ENCODE peak calls at places on chromosomes 16 and 17, in seven cellular contexts. One of them, this sample, is unnamed.

GRCh38 chr17:41499714-41500113 is 5.7 kb downstream of the KRT13 start:
- DNase-seq in GM12865: no peak
- DNase-seq in NB4: no peak
- DNase-seq in epithelial cell of esophagus: no peak
- DNase-seq in AG04450: no peak
- DNase-seq in AG10803: no peak
- DNase-seq in GM10248: no peak
- DNase-seq in this sample: no peak

GRCh38 chr16:25051446-25052160 is 36.4 kb upstream of the ARHGAP17 start:
- DNase-seq in GM12865: peak; percentile 34
- DNase-seq in NB4: no peak
- DNase-seq in epithelial cell of esophagus: peak; percentile 87
- DNase-seq in AG04450: no peak
- DNase-seq in AG10803: peak; percentile 86
- DNase-seq in GM10248: no peak
- DNase-seq in this sample: no peak

GRCh38 chr17:81976332-81977210 is 858 bp upstream of the ASPSCR1 start:
- DNase-seq in GM12865: peak; percentile 42
- DNase-seq in NB4: peak; percentile 49
- DNase-seq in epithelial cell of esophagus: peak; percentile 29
- DNase-seq in AG04450: no peak
- DNase-seq in AG10803: no peak
- DNase-seq in GM10248: no peak
- DNase-seq in this sample: no peak

GRCh38 chr17:48819466-48819865 is 2.4 kb upstream of the TTLL6 start:
- DNase-seq in GM12865: no peak
- DNase-seq in NB4: no peak
- DNase-seq in epithelial cell of esophagus: no peak
- DNase-seq in AG04450: no peak
- DNase-seq in AG10803: no peak
- DNase-seq in GM10248: no peak
- DNase-seq in this sample: no peak

GRCh38 chr17:77831497-77832179 is 126.9 kb upstream of the TNRC6C start:
- DNase-seq in GM12865: no peak
- DNase-seq in NB4: no peak
- DNase-seq in epithelial cell of esophagus: no peak
- DNase-seq in AG04450: peak; percentile 20
- DNase-seq in AG10803: peak; percentile 56
- DNase-seq in GM10248: no peak
- DNase-seq in this sample: no peak

GRCh38 chr17:41617136-41617535 is 4.6 kb upstream of the KRT16 start:
- DNase-seq in GM12865: no peak
- DNase-seq in NB4: no peak
- DNase-seq in epithelial cell of esophagus: peak; percentile 67
- DNase-seq in AG04450: no peak
- DNase-seq in AG10803: no peak
- DNase-seq in GM10248: no peak
- DNase-seq in this sample: no peak

GRCh38 chr16:84281077-84281476 is 13.6 kb upstream of the WFDC1 start:
- DNase-seq in GM12865: peak; percentile 53
- DNase-seq in NB4: peak; percentile 56
- DNase-seq in epithelial cell of esophagus: peak; percentile 24
- DNase-seq in AG04450: no peak
- DNase-seq in AG10803: peak; percentile 15
- DNase-seq in GM10248: no peak
- DNase-seq in this sample: peak; percentile 50

GRCh38 chr17:73545109-73545508 is 99.1 kb downstream of the SDK2 start:
- DNase-seq in GM12865: no peak
- DNase-seq in NB4: no peak
- DNase-seq in epithelial cell of esophagus: no peak
- DNase-seq in AG04450: no peak
- DNase-seq in AG10803: no peak
- DNase-seq in GM10248: no peak
- DNase-seq in this sample: no peak

GRCh38 chr16:82694239-82694874 is 67.6 kb downstream of the CDH13 start:
- DNase-seq in GM12865: no peak
- DNase-seq in NB4: no peak
- DNase-seq in epithelial cell of esophagus: peak; percentile 35
- DNase-seq in AG04450: no peak
- DNase-seq in AG10803: peak; percentile 71
- DNase-seq in GM10248: no peak
- DNase-seq in this sample: no peak

GRCh38 chr16:84600343-84601229 is 17.3 kb downstream of the COTL1 start:
- DNase-seq in GM12865: peak; percentile 91
- DNase-seq in NB4: peak; percentile 93
- DNase-seq in epithelial cell of esophagus: no peak
- DNase-seq in AG04450: no peak
- DNase-seq in AG10803: no peak
- DNase-seq in GM10248: peak; percentile 79
- DNase-seq in this sample: peak; percentile 82

GRCh38 chr17:37605813-37606505 is 3.3 kb downstream of the SYNRG start:
- DNase-seq in GM12865: peak; percentile 62
- DNase-seq in NB4: peak; percentile 51
- DNase-seq in epithelial cell of esophagus: no peak
- DNase-seq in AG04450: no peak
- DNase-seq in AG10803: peak; percentile 43
- DNase-seq in GM10248: no peak
- DNase-seq in this sample: peak; percentile 21

GRCh38 chr17:74190807-74191206 is 12.7 kb upstream of the RPL38 start:
- DNase-seq in GM12865: no peak
- DNase-seq in NB4: no peak
- DNase-seq in epithelial cell of esophagus: peak; percentile 49
- DNase-seq in AG04450: no peak
- DNase-seq in AG10803: no peak
- DNase-seq in GM10248: no peak
- DNase-seq in this sample: no peak

GRCh38 chr17:7844292-7845154 is 10.3 kb upstream of the TMEM88 start:
- DNase-seq in GM12865: peak; percentile 96
- DNase-seq in NB4: peak; percentile 80
- DNase-seq in epithelial cell of esophagus: peak; percentile 96
- DNase-seq in AG04450: peak; percentile 82
- DNase-seq in AG10803: peak; percentile 94
- DNase-seq in GM10248: peak; percentile 92
- DNase-seq in this sample: peak; percentile 93
- TF ChIP-seq CTCF in GM12865: no peak
- TF ChIP-seq CTCF in NB4: no peak
- TF ChIP-seq CTCF in epithelial cell of esophagus: no peak
- TF ChIP-seq CTCF in AG04450: no peak
- TF ChIP-seq CTCF in AG10803: no peak
- TF ChIP-seq CTCF in GM10248: no peak
- TF ChIP-seq CTCF in this sample: no peak

GRCh38 chr17:9824094-9824493 is 1.6 kb upstream of the GLP2R start:
- DNase-seq in GM12865: no peak
- DNase-seq in NB4: peak; percentile 12
- DNase-seq in epithelial cell of esophagus: no peak
- DNase-seq in AG04450: no peak
- DNase-seq in AG10803: no peak
- DNase-seq in GM10248: no peak
- DNase-seq in this sample: peak; percentile 39
- TF ChIP-seq CTCF in GM12865: no peak
- TF ChIP-seq CTCF in NB4: peak; percentile 40
- TF ChIP-seq CTCF in epithelial cell of esophagus: no peak
- TF ChIP-seq CTCF in AG04450: peak; percentile 8
- TF ChIP-seq CTCF in AG10803: no peak
- TF ChIP-seq CTCF in GM10248: no peak
- TF ChIP-seq CTCF in this sample: no peak

GRCh38 chr16:49558451-49558850 is 184.8 kb downstream of the C16orf78 start:
- DNase-seq in GM12865: no peak
- DNase-seq in NB4: no peak
- DNase-seq in epithelial cell of esophagus: no peak
- DNase-seq in AG04450: no peak
- DNase-seq in AG10803: no peak
- DNase-seq in GM10248: no peak
- DNase-seq in this sample: no peak

GRCh38 chr16:49560018-49560830 is 186.6 kb downstream of the C16orf78 start:
- DNase-seq in GM12865: no peak
- DNase-seq in NB4: no peak
- DNase-seq in epithelial cell of esophagus: no peak
- DNase-seq in AG04450: no peak
- DNase-seq in AG10803: no peak
- DNase-seq in GM10248: no peak
- DNase-seq in this sample: no peak

GRCh38 chr16:49559242-49559641 is 185.6 kb downstream of the C16orf78 start:
- DNase-seq in GM12865: no peak
- DNase-seq in NB4: no peak
- DNase-seq in epithelial cell of esophagus: no peak
- DNase-seq in AG04450: no peak
- DNase-seq in AG10803: no peak
- DNase-seq in GM10248: no peak
- DNase-seq in this sample: no peak

GRCh38 chr16:49557070-49557446 is 183.5 kb downstream of the C16orf78 start:
- DNase-seq in GM12865: no peak
- DNase-seq in NB4: no peak
- DNase-seq in epithelial cell of esophagus: no peak
- DNase-seq in AG04450: no peak
- DNase-seq in AG10803: no peak
- DNase-seq in GM10248: no peak
- DNase-seq in this sample: no peak

DNA sequence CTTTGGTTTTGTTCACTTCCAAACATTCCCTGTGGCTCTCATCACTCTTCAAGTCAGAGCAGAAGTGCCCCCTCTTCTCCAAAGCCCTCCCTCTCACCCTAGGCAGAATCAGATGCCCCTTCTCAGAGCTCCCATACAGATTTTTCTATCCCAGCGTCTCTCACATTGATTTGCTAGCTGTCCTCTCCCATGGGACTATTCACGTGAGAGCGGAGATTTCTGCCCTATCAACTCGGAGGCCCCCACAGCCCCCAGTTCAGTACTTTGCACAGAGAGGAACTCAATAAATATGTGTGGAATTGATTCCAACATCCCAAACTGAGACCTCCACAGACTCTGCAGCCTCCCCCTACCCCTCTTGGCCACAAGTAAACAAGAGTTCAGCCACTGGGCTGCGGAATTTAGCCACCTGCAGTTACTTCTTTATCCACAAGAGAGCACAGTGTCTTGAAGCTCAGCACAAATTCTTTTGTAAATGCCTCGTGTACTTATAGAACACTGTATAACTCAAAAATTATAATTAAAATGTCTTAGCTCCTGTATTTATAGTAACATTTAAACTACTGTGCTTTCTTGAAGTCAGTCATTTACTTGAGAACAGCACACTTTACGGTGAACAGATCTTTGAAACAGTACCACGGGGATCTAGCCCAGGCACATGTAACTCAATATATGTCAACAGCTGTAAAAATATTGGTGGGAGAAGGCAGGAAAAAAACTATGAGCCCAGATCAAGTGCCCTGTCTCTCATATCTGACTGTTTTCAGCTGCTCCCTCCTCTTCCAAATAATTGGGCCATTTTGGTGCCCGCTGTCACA is 182.9 kb downstream of the C16orf78 start:
- DNase-seq in GM12865: peak; percentile 66
- DNase-seq in NB4: peak; percentile 40
- DNase-seq in epithelial cell of esophagus: no peak
- DNase-seq in AG04450: no peak
- DNase-seq in AG10803: peak; percentile 7
- DNase-seq in GM10248: no peak
- DNase-seq in this sample: no peak
- TF ChIP-seq CTCF in GM12865: peak; percentile 47
- TF ChIP-seq CTCF in NB4: peak; percentile 39
- TF ChIP-seq CTCF in epithelial cell of esophagus: peak; percentile 7
- TF ChIP-seq CTCF in AG04450: peak; percentile 52
- TF ChIP-seq CTCF in AG10803: peak; percentile 28
- TF ChIP-seq CTCF in GM10248: no peak
- TF ChIP-seq CTCF in this sample: no peak

DNA sequence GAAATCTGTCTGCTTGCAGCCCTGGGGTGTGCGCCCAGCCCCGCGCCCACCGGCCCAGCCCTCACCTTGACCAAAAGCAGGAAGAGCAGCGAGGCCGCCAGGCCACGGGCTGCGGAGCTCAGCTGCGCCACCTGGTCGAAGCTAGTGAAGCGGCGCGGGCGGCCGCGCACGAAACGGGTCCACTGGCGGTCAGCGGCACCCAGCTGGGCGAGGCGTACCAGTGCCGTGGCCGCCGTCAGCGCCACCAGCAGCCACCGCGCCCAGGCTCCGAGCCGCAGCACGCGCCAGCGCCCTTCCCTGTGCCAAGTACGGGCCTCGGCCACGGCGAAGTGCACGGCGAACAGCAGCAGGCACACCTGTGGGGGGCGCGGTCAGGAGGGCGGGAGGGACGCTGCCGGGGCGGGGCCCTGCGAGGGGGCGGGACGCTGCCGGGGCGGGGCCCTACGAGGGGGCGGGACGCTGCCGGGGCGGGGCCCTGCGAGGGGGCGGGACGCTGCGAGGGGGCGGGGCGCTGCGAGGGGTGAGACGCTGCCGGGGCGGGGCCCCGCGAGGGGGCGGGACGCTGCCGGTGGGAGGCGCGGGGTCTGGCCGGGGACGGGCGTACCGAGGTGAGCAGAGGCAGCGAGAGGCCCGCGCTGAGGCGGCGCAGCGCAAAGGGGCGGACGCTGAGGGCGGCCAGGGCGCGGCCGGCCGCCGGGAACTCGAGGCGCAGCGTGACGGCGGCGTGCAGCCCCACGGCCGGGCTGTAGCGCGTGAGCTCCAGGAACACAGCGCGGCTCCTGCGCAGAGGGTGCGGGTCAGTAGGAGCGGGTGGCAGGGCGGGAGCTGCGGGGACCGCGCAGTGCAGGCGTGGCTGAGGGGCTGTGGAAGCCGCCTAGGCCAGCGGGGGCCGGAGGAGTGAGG is 43.3 kb downstream of the TSC2 start:
- DNase-seq in GM12865: peak; percentile 87
- DNase-seq in NB4: no peak
- DNase-seq in epithelial cell of esophagus: peak; percentile 88
- DNase-seq in AG04450: no peak
- DNase-seq in AG10803: no peak
- DNase-seq in GM10248: peak; percentile 81
- DNase-seq in this sample: peak; percentile 74
- TF ChIP-seq CTCF in GM12865: no peak
- TF ChIP-seq CTCF in NB4: no peak
- TF ChIP-seq CTCF in epithelial cell of esophagus: peak; percentile 31
- TF ChIP-seq CTCF in AG04450: no peak
- TF ChIP-seq CTCF in AG10803: no peak
- TF ChIP-seq CTCF in GM10248: no peak
- TF ChIP-seq CTCF in this sample: no peak

DNA sequence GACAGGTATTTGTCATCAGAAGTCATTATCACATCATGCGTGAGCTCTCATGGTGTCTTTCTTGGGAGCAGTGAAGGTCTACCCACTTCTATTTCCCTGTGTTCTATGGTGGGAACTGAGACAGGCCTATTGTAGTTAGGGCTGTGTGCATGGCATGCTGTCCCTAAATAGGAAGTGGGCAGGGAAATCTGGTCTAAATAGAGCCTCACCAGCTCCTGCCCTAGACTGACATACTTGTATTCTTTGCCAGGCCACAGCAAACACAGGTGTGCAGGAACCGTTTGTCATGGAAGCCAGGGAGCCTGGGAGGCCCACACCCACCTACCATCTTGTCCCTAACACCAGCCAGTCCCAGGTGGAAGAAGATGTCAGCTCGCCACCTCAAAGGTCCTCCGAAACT is 10.1 kb downstream of the SLC7A6 start:
- DNase-seq in GM12865: no peak
- DNase-seq in NB4: no peak
- DNase-seq in epithelial cell of esophagus: no peak
- DNase-seq in AG04450: no peak
- DNase-seq in AG10803: no peak
- DNase-seq in GM10248: no peak
- DNase-seq in this sample: no peak
- TF ChIP-seq CTCF in GM12865: no peak
- TF ChIP-seq CTCF in NB4: no peak
- TF ChIP-seq CTCF in epithelial cell of esophagus: no peak
- TF ChIP-seq CTCF in AG04450: no peak
- TF ChIP-seq CTCF in AG10803: no peak
- TF ChIP-seq CTCF in GM10248: no peak
- TF ChIP-seq CTCF in this sample: no peak